ENCODE peak calls at places on chromosome 18, in seven cellular contexts. T, K, X, W, G, Y and H are unnamed samples.

GRCh38 chr18:55858661-55859111 is 270.7 kb upstream of the TCF4 start:
- DNase-seq in T (no peak), K (peak; percentile 60), X (no peak), W (peak; percentile 81), G (no peak), Y (no peak), H (no peak)

GRCh38 chr18:58169472-58169871 is 125.4 kb downstream of the NEDD4L start:
- DNase-seq in T (no peak), K (no peak), X (no peak), W (no peak), G (no peak), Y (no peak), H (no peak)

GRCh38 chr18:28075501-28075900 is 101.4 kb downstream of the CDH2 start:
- DNase-seq in T (no peak), K (no peak), X (no peak), W (peak; percentile 42), G (no peak), Y (peak; percentile 31), H (peak; percentile 38)

GRCh38 chr18:58392336-58393000 is 236.4 kb downstream of the ALPK2 start:
- DNase-seq in T (no peak), K (peak; percentile 94), X (peak; percentile 38), W (no peak), G (peak; percentile 49), Y (no peak), H (no peak)

GRCh38 chr18:74702951-74703350 is 105.3 kb downstream of the ZNF407 start:
- DNase-seq in T (no peak), K (no peak), X (no peak), W (no peak), G (peak; percentile 8), Y (no peak), H (no peak)

GRCh38 chr18:71442830-71443229 is 1101.3 kb downstream of the CBLN2 start:
- DNase-seq in T (no peak), K (peak; percentile 86), X (no peak), W (no peak), G (no peak), Y (no peak), H (peak; percentile 44)

GRCh38 chr18:13501896-13502295 is 224.5 kb downstream of the FAM210A start:
- DNase-seq in T (no peak), K (peak; percentile 24), X (no peak), W (no peak), G (no peak), Y (no peak), H (no peak)

GRCh38 chr18:62024983-62025382 is 132.2 kb upstream of the RNF152 start:
- DNase-seq in T (no peak), K (no peak), X (no peak), W (no peak), G (no peak), Y (no peak), H (no peak)

GRCh38 chr18:45441110-45441842 is 174.0 kb upstream of the SLC14A2 start:
- DNase-seq in T (no peak), K (no peak), X (no peak), W (peak; percentile 50), G (peak; percentile 4), Y (no peak), H (peak; percentile 46)

GRCh38 chr18:2274613-2275012 is 296.7 kb downstream of the METTL4 start:
- DNase-seq in T (no peak), K (no peak), X (no peak), W (no peak), G (no peak), Y (no peak), H (no peak)

GRCh38 chr18:27250471-27250870 is 65.4 kb upstream of the CHST9 start:
- DNase-seq in T (no peak), K (no peak), X (no peak), W (no peak), G (no peak), Y (no peak), H (no peak)

GRCh38 chr18:54127759-54128378 is 96.6 kb downstream of the MBD2 start:
- DNase-seq in T (no peak), K (no peak), X (peak; percentile 85), W (peak; percentile 87), G (peak; percentile 54), Y (peak; percentile 41), H (peak; percentile 76)

GRCh38 chr18:70621710-70622109 is 332.9 kb downstream of the SOCS6 start:
- DNase-seq in T (no peak), K (no peak), X (peak; percentile 64), W (no peak), G (no peak), Y (no peak), H (no peak)

GRCh38 chr18:2325308-2325849 is 245.9 kb downstream of the METTL4 start:
- DNase-seq in T (no peak), K (peak; percentile 77), X (no peak), W (peak; percentile 7), G (peak; percentile 1), Y (no peak), H (no peak)

GRCh38 chr18:59114160-59114559 is 25.5 kb upstream of the SEC11C start:
- DNase-seq in T (no peak), K (peak; percentile 20), X (no peak), W (no peak), G (peak; percentile 14), Y (no peak), H (no peak)

GRCh38 chr18:11154983-11155759 is 5.8 kb upstream of the PIEZO2 start:
- DNase-seq in T (no peak), K (no peak), X (no peak), W (peak; percentile 64), G (no peak), Y (no peak), H (no peak)

GRCh38 chr18:904135-905090 is at the start of gene ADCYAP1:
- DNase-seq in T (no peak), K (no peak), X (peak; percentile 85), W (peak; percentile 28), G (no peak), Y (no peak), H (peak; percentile 33)

GRCh38 chr18:73980289-73980979 is 167.2 kb downstream of the FBXO15 start:
- DNase-seq in T (no peak), K (no peak), X (peak; percentile 88), W (peak; percentile 5), G (peak; percentile 25), Y (peak; percentile 9), H (peak; percentile 75)

GRCh38 chr18:45255142-45255890 is 360.0 kb upstream of the SLC14A2 start:
- DNase-seq in T (no peak), K (peak; percentile 96), X (no peak), W (peak; percentile 92), G (peak; percentile 92), Y (no peak), H (peak; percentile 12)

GRCh38 chr18:22113144-22113813 is 56.1 kb upstream of the GATA6 start:
- DNase-seq in T (peak; percentile 69), K (no peak), X (no peak), W (no peak), G (no peak), Y (peak; percentile 21), H (no peak)

GRCh38 chr18:62500174-62500573 is 22.7 kb upstream of the ZCCHC2 start:
- DNase-seq in T (no peak), K (no peak), X (no peak), W (no peak), G (no peak), Y (no peak), H (no peak)

GRCh38 chr18:62510744-62511143 is 12.1 kb upstream of the ZCCHC2 start:
- DNase-seq in T (no peak), K (no peak), X (no peak), W (peak; percentile 31), G (no peak), Y (peak; percentile 72), H (no peak)

GRCh38 chr18:57869228-57869627 is 66.1 kb upstream of the ATP8B1 start:
- DNase-seq in T (no peak), K (no peak), X (no peak), W (peak; percentile 41), G (no peak), Y (no peak), H (no peak)

GRCh38 chr18:22345733-22346132 is 72.0 kb downstream of the CTAGE1 start:
- DNase-seq in T (no peak), K (no peak), X (no peak), W (peak; percentile 34), G (peak; percentile 23), Y (no peak), H (no peak)

GRCh38 chr18:64919971-64920370 is 771.1 kb upstream of the LINC00305 start:
- DNase-seq in T (no peak), K (no peak), X (no peak), W (no peak), G (no peak), Y (no peak), H (no peak)

GRCh38 chr18:3816601-3817363 is 366.8 kb downstream of the TGIF1 start:
- DNase-seq in T (no peak), K (peak; percentile 97), X (no peak), W (peak; percentile 91), G (peak; percentile 99), Y (peak; percentile 44), H (peak; percentile 42)

GRCh38 chr18:28095041-28095440 is 81.9 kb downstream of the CDH2 start:
- DNase-seq in T (no peak), K (peak; percentile 81), X (no peak), W (peak; percentile 48), G (peak; percentile 77), Y (no peak), H (peak; percentile 29)

GRCh38 chr18:10378688-10379465 is 75.6 kb upstream of the APCDD1 start:
- DNase-seq in T (no peak), K (peak; percentile 55), X (no peak), W (peak; percentile 63), G (peak; percentile 78), Y (no peak), H (no peak)

GRCh38 chr18:3654442-3655253 is 204.7 kb downstream of the TGIF1 start:
- DNase-seq in T (no peak), K (no peak), X (peak; percentile 41), W (no peak), G (no peak), Y (peak; percentile 72), H (no peak)

GRCh38 chr18:70200286-70200685 is 5.2 kb downstream of the RTTN start:
- DNase-seq in T (no peak), K (no peak), X (no peak), W (no peak), G (no peak), Y (no peak), H (no peak)

GRCh38 chr18:23572570-23572969 is 13.7 kb downstream of the NPC1 start:
- DNase-seq in T (no peak), K (no peak), X (no peak), W (no peak), G (no peak), Y (no peak), H (no peak)
- H3K9ac ChIP-seq in T (no peak overlapping the region), K (no peak overlapping the region), X (no peak overlapping the region), W (no peak overlapping the region), G (no peak overlapping the region), Y (peak overlapping the region; percentile 32), H (no peak overlapping the region)

GRCh38 chr18:7482342-7482741 is 84.8 kb upstream of the PTPRM start:
- DNase-seq in T (no peak), K (no peak), X (no peak), W (peak; percentile 9), G (no peak), Y (no peak), H (no peak)
- H3K9ac ChIP-seq in T (no peak overlapping the region), K (no peak overlapping the region), X (no peak overlapping the region), W (no peak overlapping the region), G (no peak overlapping the region), Y (no peak overlapping the region), H (no peak overlapping the region)

GRCh38 chr18:9022397-9023170 is 79.9 kb upstream of the NDUFV2 start:
- DNase-seq in T (peak; percentile 74), K (no peak), X (peak; percentile 58), W (no peak), G (no peak), Y (no peak), H (peak; percentile 57)
- H3K9ac ChIP-seq in T (no peak overlapping the region), K (no peak overlapping the region), X (no peak overlapping the region), W (peak overlapping the region; percentile 6), G (no peak overlapping the region), Y (no peak overlapping the region), H (no peak overlapping the region)

GRCh38 chr18:79964330-79965118 is at the start of gene HSBP1L1:
- DNase-seq in T (peak; percentile 91), K (no peak), X (peak; percentile 90), W (peak; percentile 65), G (no peak), Y (peak; percentile 65), H (peak; percentile 85)
- H3K9ac ChIP-seq in T (peak within 1 kb of the TSS; percentile 44), K (peak within 1 kb of the TSS; percentile 63), X (peak within 1 kb of the TSS; percentile 66), W (peak within 1 kb of the TSS; percentile 92), G (peak within 1 kb of the TSS; percentile 78), Y (peak within 1 kb of the TSS; percentile 97), H (peak within 1 kb of the TSS; percentile 95)